ENCODE peak calls at places on chromosomes 6 and 20, in ten cellular contexts. F is IMR-90, E is A549, L is ovary, K is stomach, G is vagina, Y is gastrocnemius medialis, I is HepG2, X is HCT116, M is breast epithelium. C is an unnamed sample.
A peak's percentile ranks its signal among the peaks of the same experiment; 100 is the strongest.

GRCh38 chr6:17015551-17016381 is 86.1 kb upstream of the STMND1 start:
- DNase-seq in K (no peak), F (no peak), M (no peak), I (no peak), G (no peak), Y (peak; percentile 4), X (no peak), E (no peak), L (no peak), C (peak; percentile 16)

GRCh38 chr6:109966299-109966698 is 11.8 kb upstream of the GPR6 start:
- DNase-seq in I (no peak), F (no peak), K (no peak), G (no peak), M (no peak), Y (no peak), X (no peak), L (no peak), E (no peak), C (no peak)

GRCh38 chr6:43860285-43860684 is 90.3 kb downstream of the VEGFA start:
- DNase-seq in K (no peak), L (no peak), M (no peak), G (no peak), I (no peak), E (no peak), X (no peak), F (peak; percentile 39), Y (no peak), C (no peak)

GRCh38 chr20:25276533-25277050 is 28.7 kb downstream of the PYGB start:
- DNase-seq in L (peak; percentile 19), X (no peak), K (peak; percentile 20), G (no peak), I (no peak), F (no peak), M (no peak), Y (no peak), E (no peak), C (peak; percentile 5)

GRCh38 chr6:156601821-156602301 is 175.3 kb upstream of the ARID1B start:
- DNase-seq in G (no peak), M (no peak), X (no peak), F (no peak), L (no peak), I (no peak), E (no peak), K (no peak), Y (no peak), C (no peak)

GRCh38 chr6:48111575-48111974 is 578 bp upstream of the PTCHD4 start:
- DNase-seq in F (peak; percentile 15), X (no peak), K (no peak), I (no peak), M (no peak), Y (no peak), G (no peak), L (no peak), E (no peak), C (no peak)

GRCh38 chr6:52417675-52418111 is 2.4 kb upstream of the EFHC1 start:
- DNase-seq in K (peak; percentile 49), Y (no peak), M (no peak), L (no peak), I (peak; percentile 48), F (peak; percentile 68), G (no peak), X (no peak), E (no peak), C (no peak)

GRCh38 chr6:119653329-119653728 is 303.8 kb upstream of the MAN1A1 start:
- DNase-seq in I (no peak), X (no peak), E (no peak), Y (no peak), K (no peak), F (no peak), G (no peak), L (no peak), M (no peak), C (no peak)

GRCh38 chr20:21393142-21393541 is 4.2 kb downstream of the NKX2-4 start:
- DNase-seq in L (no peak), G (no peak), F (no peak), I (no peak), Y (no peak), E (no peak), K (no peak), M (no peak), X (no peak), C (no peak)

GRCh38 chr6:36056178-36056577 is 28.6 kb downstream of the MAPK14 start:
- DNase-seq in G (no peak), E (no peak), I (no peak), K (no peak), Y (no peak), L (no peak), X (no peak), M (no peak), F (no peak), C (no peak)

GRCh38 chr6:65998544-65998943 is 291.5 kb upstream of the EYS start:
- DNase-seq in G (no peak), M (no peak), X (no peak), I (no peak), F (no peak), L (no peak), K (no peak), E (no peak), Y (no peak), C (no peak)

GRCh38 chr6:27400877-27401642 is 12.5 kb downstream of the ZNF391 start:
- DNase-seq in K (no peak), L (no peak), F (no peak), G (no peak), M (no peak), X (no peak), E (no peak), I (no peak), Y (no peak), C (no peak)

GRCh38 chr6:29755295-29755871 is 32.1 kb downstream of the HLA-F start:
- DNase-seq in I (no peak), Y (no peak), F (no peak), M (no peak), K (no peak), L (no peak), E (no peak), G (peak; percentile 78), X (no peak), C (no peak)

DNA sequence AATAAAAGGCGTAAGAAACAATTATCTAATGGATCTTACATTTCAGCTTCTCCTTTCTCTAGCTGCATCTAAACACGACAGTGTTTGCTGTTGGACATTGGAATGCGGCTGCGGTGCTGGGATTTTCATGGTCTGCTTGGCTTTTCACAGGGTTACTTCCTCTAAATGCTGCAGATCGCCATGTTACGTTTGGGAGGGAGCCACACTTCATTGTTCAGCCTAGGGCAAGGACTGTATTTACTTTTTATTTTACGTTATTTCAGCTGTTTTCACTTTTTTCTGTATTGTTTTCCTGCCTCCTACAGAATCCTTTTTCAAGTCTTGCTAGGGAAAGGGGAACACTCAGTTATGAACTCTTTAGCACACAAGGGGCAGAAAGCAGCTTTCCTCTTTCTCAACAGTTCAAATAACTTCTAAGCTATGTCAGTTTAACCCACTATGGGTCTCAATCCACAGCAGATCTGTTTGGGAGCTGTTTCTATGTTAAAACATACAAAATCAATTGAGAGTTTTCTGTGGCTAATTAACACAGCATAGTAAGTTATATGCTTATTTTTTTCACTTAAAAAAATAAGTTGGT is 97.8 kb upstream of the MTHFD1L start:
- DNase-seq in L (no peak), Y (no peak), E (no peak), M (no peak), K (no peak), I (no peak), G (no peak), X (no peak), F (no peak), C (no peak)
- H3K27ac ChIP-seq in L (peak overlapping the region; percentile 3), Y (no peak overlapping the region), E (no peak overlapping the region), M (peak overlapping the region; percentile 79), K (peak overlapping the region; percentile 5), I (no peak overlapping the region), G (no peak overlapping the region), X (no peak overlapping the region), F (no peak overlapping the region), C (no peak overlapping the region)

DNA sequence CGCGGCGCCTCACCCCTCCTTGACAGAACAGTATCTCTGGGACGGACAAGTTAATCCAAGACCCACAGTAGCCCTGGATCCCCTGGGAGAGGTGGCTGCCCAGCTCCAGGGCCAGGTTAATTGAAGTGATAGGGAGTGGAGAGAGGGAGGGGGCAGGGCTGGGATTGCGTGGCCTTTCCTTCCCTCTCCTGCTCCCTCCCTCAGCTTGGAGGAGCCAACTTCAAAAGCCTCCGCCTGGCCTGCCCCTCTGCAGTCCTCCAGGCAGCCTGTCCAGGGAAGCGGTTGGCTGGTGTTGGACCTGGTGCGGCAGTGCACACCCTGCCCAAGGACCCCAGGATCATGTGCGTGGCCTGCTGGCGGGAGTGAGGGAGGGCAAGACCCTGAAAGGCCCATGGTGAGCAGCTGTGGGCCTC is at the start of gene C20orf204:
- DNase-seq in L (no peak), M (no peak), E (no peak), I (peak; percentile 94), G (no peak), F (no peak), X (no peak), Y (no peak), K (no peak), C (no peak)
- TF ChIP-seq POLR2A in L (no peak), M (no peak), E (no peak), I (peak; percentile 81), G (no peak), F (no peak), X (no peak), Y (no peak), K (no peak), C (no peak)

DNA sequence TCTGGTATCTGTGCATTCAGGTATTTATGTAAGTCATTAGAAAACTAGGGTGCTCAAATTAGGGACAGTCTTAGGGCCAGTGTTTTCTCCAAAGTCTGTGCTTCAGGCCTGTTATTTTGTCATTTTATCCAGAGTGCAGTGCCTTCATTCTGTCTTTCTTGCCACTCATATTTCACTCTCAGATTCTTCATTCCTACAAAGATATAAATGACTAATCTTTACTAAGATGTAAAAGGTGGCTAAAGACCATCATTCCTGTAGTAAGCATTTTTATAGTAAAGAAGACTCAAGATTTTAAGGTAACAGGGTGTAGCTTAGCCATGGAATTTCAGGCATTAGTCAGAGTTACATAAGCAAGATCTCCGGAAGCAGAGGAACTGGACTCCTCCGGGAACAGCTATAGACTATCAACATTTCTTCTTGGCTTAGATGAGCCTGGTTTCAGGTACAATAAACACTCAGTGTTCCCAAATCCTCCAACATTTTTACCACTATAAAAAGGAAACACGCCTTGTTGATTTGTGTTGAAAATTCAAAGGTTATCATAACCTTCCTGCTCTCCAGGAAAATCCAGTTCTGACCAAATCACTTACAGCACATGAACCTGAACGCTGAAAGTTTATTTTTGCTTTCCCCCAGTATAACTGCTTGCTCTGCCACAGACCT is 23.8 kb downstream of the SERPINB1 start:
- DNase-seq in X (no peak), G (no peak), Y (no peak), M (no peak), L (no peak), K (no peak), I (no peak), E (no peak), F (peak; percentile 61), C (no peak)
- H3K4me1 ChIP-seq in X (peaks cover 17% of the 10 kb centered on the region), G (peaks cover 26% of the 10 kb centered on the region), Y (peaks cover 25% of the 10 kb centered on the region), M (no peaks in the 10 kb centered on the region), L (peaks cover 2% of the 10 kb centered on the region), K (peaks cover 10% of the 10 kb centered on the region), I (peaks cover 34% of the 10 kb centered on the region), E (peaks cover 16% of the 10 kb centered on the region), F (peaks cover 5% of the 10 kb centered on the region), C (peaks cover 8% of the 10 kb centered on the region)

GRCh38 chr20:20366551-20366895 is 1.4 kb upstream of the INSM1 start:
- DNase-seq in G (no peak), I (no peak), E (no peak), K (no peak), Y (no peak), X (no peak), M (no peak), L (no peak), F (no peak), C (no peak)
- H3K27ac ChIP-seq in G (no peak overlapping the region), I (no peak overlapping the region), E (no peak overlapping the region), K (no peak overlapping the region), Y (no peak overlapping the region), X (no peak overlapping the region), M (no peak overlapping the region), L (no peak overlapping the region), F (no peak overlapping the region), C (no peak overlapping the region)